ENCODE peak calls at places on chromosomes 16 and 17, in nine cellular contexts. Y is T follicular helper cell; L is esophagus squamous epithelium; X is HAP-1; O is lower leg skin; A is M059J; J is heart right ventricle; W is AG04450; S is stimulated activated CD8-positive, alpha-beta memory T cell treated with anti-CD3 and anti-CD28 coated beads, Interleukin-2, amount 100 ng/mL, for 48 hours. H is an unnamed sample.

GRCh38 chr16:29649560-29650494 is 13.2 kb upstream of the SPN start:
- DNase-seq in Y (no peak), L (no peak), X (no peak), O (no peak), A (no peak), J (no peak), W (no peak), S (no peak), H (no peak)

GRCh38 chr17:48985436-48986245 is 11.5 kb upstream of the IGF2BP1 start:
- DNase-seq in Y (no peak), L (no peak), X (peak), O (no peak), A (no peak), J (no peak), W (no peak), S (no peak), H (no peak)

GRCh38 chr17:27345141-27345904 is 51.4 kb downstream of the WSB1 start:
- DNase-seq in Y (no peak), L (no peak), X (peak), O (no peak), A (no peak), J (no peak), W (no peak), S (no peak), H (peak)

GRCh38 chr16:84992700-84993075 is 18.6 kb downstream of the ZDHHC7 start:
- DNase-seq in Y (no peak), L (no peak), X (no peak), O (no peak), A (no peak), J (no peak), W (no peak), S (no peak), H (no peak)

GRCh38 chr16:54657058-54657708 is 273.5 kb upstream of the IRX5 start:
- DNase-seq in Y (no peak), L (no peak), X (no peak), O (peak), A (peak), J (no peak), W (no peak), S (no peak), H (no peak)

GRCh38 chr17:16987830-16988601 is 16.1 kb upstream of the TNFRSF13B start:
- DNase-seq in Y (no peak), L (peak), X (no peak), O (peak), A (peak), J (peak), W (peak), S (peak), H (no peak)

GRCh38 chr16:67539691-67540635 is 11.3 kb downstream of the RIPOR1 start:
- DNase-seq in Y (no peak), L (no peak), X (no peak), O (no peak), A (no peak), J (no peak), W (no peak), S (no peak), H (no peak)

GRCh38 chr16:58366247-58367031 is 25.8 kb upstream of the GINS3 start:
- DNase-seq in Y (no peak), L (no peak), X (no peak), O (no peak), A (peak), J (no peak), W (no peak), S (no peak), H (no peak)

GRCh38 chr17:35433075-35433894 is 985 bp upstream of the SLFN12 start:
- DNase-seq in Y (peak), L (no peak), X (peak), O (peak), A (peak), J (peak), W (peak), S (peak), H (peak)

GRCh38 chr17:50111687-50112655 is 16.8 kb downstream of the PDK2 start:
- DNase-seq in Y (no peak), L (no peak), X (no peak), O (no peak), A (no peak), J (peak), W (no peak), S (no peak), H (no peak)

GRCh38 chr17:43846221-43846712 is 709 bp upstream of the CD300LG start:
- DNase-seq in Y (peak), L (no peak), X (peak), O (peak), A (peak), J (peak), W (peak), S (peak), H (peak)

GRCh38 chr17:69447726-69448125 is 33.2 kb downstream of the MAP2K6 start:
- DNase-seq in Y (no peak), L (no peak), X (no peak), O (no peak), A (no peak), J (peak), W (no peak), S (no peak), H (no peak)

GRCh38 chr17:27588354-27588753 is 42.6 kb upstream of the LGALS9 start:
- DNase-seq in Y (no peak), L (no peak), X (no peak), O (no peak), A (no peak), J (no peak), W (no peak), S (no peak), H (no peak)

GRCh38 chr16:13915033-13915635 is 4.8 kb upstream of the ERCC4 start:
- DNase-seq in Y (no peak), L (no peak), X (no peak), O (no peak), A (no peak), J (no peak), W (no peak), S (no peak), H (no peak)

GRCh38 chr16:50942143-50942542 is 200.3 kb downstream of the CYLD start:
- DNase-seq in Y (no peak), L (no peak), X (no peak), O (no peak), A (no peak), J (no peak), W (no peak), S (no peak), H (no peak)

GRCh38 chr16:29993191-29993902 is 2.1 kb downstream of the HIRIP3 start:
- DNase-seq in Y (no peak), L (no peak), X (no peak), O (no peak), A (no peak), J (no peak), W (no peak), S (no peak), H (no peak)

GRCh38 chr17:45441536-45442310 is 9.1 kb upstream of the ARHGAP27 start:
- DNase-seq in Y (no peak), L (no peak), X (no peak), O (no peak), A (no peak), J (no peak), W (no peak), S (no peak), H (no peak)

GRCh38 chr17:34628883-34629282 is 49.5 kb downstream of the TMEM132E start:
- DNase-seq in Y (no peak), L (no peak), X (no peak), O (no peak), A (no peak), J (no peak), W (no peak), S (no peak), H (no peak)

GRCh38 chr17:51189628-51190027 is 23.4 kb downstream of the NME2 start:
- DNase-seq in Y (no peak), L (no peak), X (no peak), O (no peak), A (no peak), J (no peak), W (no peak), S (no peak), H (no peak)

GRCh38 chr17:4948166-4948996 is at the start of gene PFN1:
- DNase-seq in Y (peak), L (peak), X (peak), O (peak), A (peak), J (peak), W (peak), S (peak), H (peak)

GRCh38 chr17:45992904-45993303 is 6.1 kb upstream of the STH start:
- DNase-seq in Y (no peak), L (no peak), X (no peak), O (no peak), A (no peak), J (no peak), W (no peak), S (no peak), H (no peak)

GRCh38 chr16:85645021-85645589 is 32.0 kb downstream of the GSE1 start:
- DNase-seq in Y (no peak), L (no peak), X (no peak), O (no peak), A (no peak), J (no peak), W (no peak), S (no peak), H (no peak)

GRCh38 chr16:85235988-85236831 is 123.9 kb upstream of the CIBAR2 start:
- DNase-seq in Y (no peak), L (no peak), X (no peak), O (no peak), A (peak), J (peak), W (no peak), S (no peak), H (no peak)

GRCh38 chr17:50037321-50038107 is 18.4 kb upstream of the ITGA3 start:
- DNase-seq in Y (no peak), L (no peak), X (no peak), O (no peak), A (peak), J (no peak), W (no peak), S (no peak), H (no peak)

GRCh38 chr16:62408760-62409159 is 372.5 kb upstream of the CDH8 start:
- DNase-seq in Y (no peak), L (no peak), X (no peak), O (no peak), A (no peak), J (no peak), W (no peak), S (no peak), H (peak)

GRCh38 chr16:9119795-9120194 is 28.4 kb downstream of the HAPSTR1 start:
- DNase-seq in Y (no peak), L (no peak), X (no peak), O (peak), A (peak), J (peak), W (peak), S (no peak), H (no peak)

GRCh38 chr17:51508048-51508447 is 247.7 kb downstream of the UTP18 start:
- DNase-seq in Y (no peak), L (no peak), X (no peak), O (no peak), A (no peak), J (no peak), W (no peak), S (no peak), H (no peak)

GRCh38 chr17:4519361-4519788 is 20.7 kb downstream of the SPNS2 start:
- DNase-seq in Y (no peak), L (no peak), X (no peak), O (no peak), A (no peak), J (peak), W (no peak), S (no peak), H (no peak)

GRCh38 chr17:12041316-12041715 is 20.6 kb downstream of the MAP2K4 start:
- DNase-seq in Y (no peak), L (no peak), X (no peak), O (no peak), A (peak), J (no peak), W (peak), S (no peak), H (no peak)

GRCh38 chr16:89246903-89247733 is 29.6 kb downstream of the ZNF778 start:
- DNase-seq in Y (peak), L (peak), X (peak), O (peak), A (peak), J (peak), W (peak), S (peak), H (peak)

GRCh38 chr16:55035037-55035436 is 104.4 kb downstream of the IRX5 start:
- DNase-seq in Y (no peak), L (no peak), X (peak), O (no peak), A (peak), J (no peak), W (no peak), S (peak), H (peak)

GRCh38 chr16:31138621-31139578 is 3.4 kb upstream of the PRSS8 start:
- DNase-seq in Y (no peak), L (no peak), X (no peak), O (no peak), A (peak), J (no peak), W (no peak), S (no peak), H (no peak)

GRCh38 chr16:51353055-51353454 is 202.0 kb upstream of the SALL1 start:
- DNase-seq in Y (no peak), L (no peak), X (no peak), O (no peak), A (no peak), J (no peak), W (no peak), S (no peak), H (no peak)

GRCh38 chr17:78313735-78314648 is 45.9 kb downstream of the SOCS3 start:
- DNase-seq in Y (peak), L (no peak), X (peak), O (no peak), A (peak), J (peak), W (no peak), S (peak), H (no peak)

GRCh38 chr17:19596869-19597268 is 51.7 kb upstream of the ALDH3A2 start:
- DNase-seq in Y (no peak), L (no peak), X (no peak), O (no peak), A (no peak), J (no peak), W (no peak), S (no peak), H (no peak)

GRCh38 chr17:29007456-29008455 is 1.9 kb upstream of the SEZ6 start:
- DNase-seq in Y (no peak), L (no peak), X (no peak), O (no peak), A (peak), J (no peak), W (no peak), S (no peak), H (no peak)

GRCh38 chr17:9298135-9298534 is 276.8 kb downstream of the NTN1 start:
- DNase-seq in Y (no peak), L (no peak), X (no peak), O (no peak), A (no peak), J (no peak), W (no peak), S (no peak), H (no peak)

GRCh38 chr16:87418644-87419043 is 26.5 kb downstream of the MAP1LC3B start:
- DNase-seq in Y (no peak), L (no peak), X (no peak), O (no peak), A (no peak), J (no peak), W (no peak), S (no peak), H (no peak)

GRCh38 chr16:49890876-49891275 is 35.0 kb upstream of the ZNF423 start:
- DNase-seq in Y (no peak), L (no peak), X (peak), O (no peak), A (no peak), J (no peak), W (no peak), S (peak), H (no peak)

GRCh38 chr16:31052131-31052530 is 18.8 kb downstream of the STX4 start:
- DNase-seq in Y (no peak), L (no peak), X (no peak), O (peak), A (peak), J (no peak), W (peak), S (no peak), H (no peak)

H was measured in neuronal stem cell.